ENCODE peak calls at places on chromosome 9, in six cellular contexts. R is GM12878, T is HepG2, O is WTC11, V is K562, C is GM23338. H is an unnamed sample.

GRCh38 chr9:32939576-32939975 is 61.9 kb downstream of the APTX start:
- DNase-seq in R (no peak), T (no peak), O (no peak), V (no peak), C (no peak), H (no peak)

GRCh38 chr9:2477755-2478154 is 143.8 kb upstream of the VLDLR start:
- DNase-seq in R (no peak), T (peak), O (no peak), V (no peak), C (no peak), H (no peak)

GRCh38 chr9:70765935-70766334 is 351.5 kb upstream of the KLF9 start:
- DNase-seq in R (no peak), T (no peak), O (no peak), V (no peak), C (no peak), H (no peak)

GRCh38 chr9:126534431-126535186 is 79.1 kb upstream of the LMX1B start:
- DNase-seq in R (no peak), T (no peak), O (peak), V (no peak), C (peak), H (no peak)

GRCh38 chr9:38079410-38080105 is 10.5 kb upstream of the SHB start:
- DNase-seq in R (no peak), T (no peak), O (no peak), V (no peak), C (no peak), H (no peak)

GRCh38 chr9:20684865-20685696 is 1.0 kb downstream of the FOCAD start:
- DNase-seq in R (no peak), T (no peak), O (no peak), V (no peak), C (no peak), H (no peak)

GRCh38 chr9:18368206-18368605 is 105.7 kb upstream of the ADAMTSL1 start:
- DNase-seq in R (no peak), T (no peak), O (no peak), V (no peak), C (no peak), H (no peak)

GRCh38 chr9:121348321-121348720 is 21.7 kb downstream of the STOM start:
- DNase-seq in R (no peak), T (no peak), O (no peak), V (no peak), C (no peak), H (no peak)

GRCh38 chr9:4298255-4299005 is 1.4 kb downstream of the GLIS3 start:
- DNase-seq in R (no peak), T (no peak), O (no peak), V (no peak), C (peak), H (peak)

GRCh38 chr9:12933957-12934356 is 159.1 kb downstream of the LURAP1L start:
- DNase-seq in R (no peak), T (no peak), O (no peak), V (no peak), C (peak), H (peak)

GRCh38 chr9:132631280-132631679 is 38.5 kb downstream of the DDX31 start:
- DNase-seq in R (no peak), T (no peak), O (no peak), V (no peak), C (no peak), H (no peak)

GRCh38 chr9:98654247-98654646 is 54.5 kb downstream of the GABBR2 start:
- DNase-seq in R (no peak), T (no peak), O (no peak), V (no peak), C (no peak), H (no peak)

GRCh38 chr9:137113385-137114159 is 961 bp downstream of the DPP7 start:
- DNase-seq in R (no peak), T (no peak), O (no peak), V (peak), C (peak), H (no peak)

GRCh38 chr9:93658184-93658925 is 82.0 kb downstream of the PHF2 start:
- DNase-seq in R (no peak), T (no peak), O (peak), V (no peak), C (no peak), H (no peak)

GRCh38 chr9:94135222-94135621 is 51.0 kb downstream of the PTPDC1 start:
- DNase-seq in R (no peak), T (no peak), O (no peak), V (no peak), C (no peak), H (no peak)

GRCh38 chr9:136339173-136339957 is 12.0 kb downstream of the GPSM1 start:
- DNase-seq in R (no peak), T (peak), O (peak), V (peak), C (peak), H (no peak)

GRCh38 chr9:16121168-16121567 is 568.3 kb downstream of the CCDC171 start:
- DNase-seq in R (no peak), T (no peak), O (no peak), V (no peak), C (no peak), H (no peak)

GRCh38 chr9:121026768-121027167 is 23.3 kb downstream of the C5 start:
- DNase-seq in R (no peak), T (peak), O (no peak), V (no peak), C (no peak), H (no peak)

GRCh38 chr9:124068248-124068647 is 56.7 kb downstream of the LHX2 start:
- DNase-seq in R (no peak), T (no peak), O (no peak), V (no peak), C (no peak), H (no peak)

GRCh38 chr9:133127340-133127981 is 6.4 kb upstream of the RALGDS start:
- DNase-seq in R (no peak), T (no peak), O (no peak), V (no peak), C (no peak), H (no peak)

GRCh38 chr9:72315089-72315509 is 49.9 kb downstream of the ZFAND5 start:
- DNase-seq in R (no peak), T (no peak), O (no peak), V (no peak), C (no peak), H (no peak)

GRCh38 chr9:74120061-74120460 is 377.1 kb upstream of the RORB start:
- DNase-seq in R (no peak), T (no peak), O (no peak), V (no peak), C (no peak), H (no peak)

GRCh38 chr9:68704804-68705635 is at the start of gene PIP5K1B:
- DNase-seq in R (no peak), T (peak), O (peak), V (peak), C (peak), H (peak)

GRCh38 chr9:37987467-37987981 is 81.5 kb downstream of the SHB start:
- DNase-seq in R (no peak), T (no peak), O (no peak), V (no peak), C (no peak), H (no peak)

GRCh38 chr9:94586814-94587213 is 6.8 kb downstream of the FBP2 start:
- DNase-seq in R (no peak), T (no peak), O (no peak), V (no peak), C (no peak), H (no peak)

GRCh38 chr9:126879288-126879687 is 18.8 kb downstream of the ZBTB34 start:
- DNase-seq in R (no peak), T (no peak), O (no peak), V (no peak), C (no peak), H (no peak)

GRCh38 chr9:126723807-126724172 is 81.0 kb upstream of the ZBTB43 start:
- DNase-seq in R (no peak), T (no peak), O (peak), V (no peak), C (peak), H (no peak)

GRCh38 chr9:4680178-4680535 is 788 bp downstream of the CDC37L1 start:
- DNase-seq in R (no peak), T (no peak), O (no peak), V (no peak), C (no peak), H (no peak)

GRCh38 chr9:87973791-87974292 is 491 bp downstream of the CDK20 start:
- DNase-seq in R (no peak), T (no peak), O (no peak), V (no peak), C (peak), H (peak)

GRCh38 chr9:124859803-124860581 is 1.8 kb downstream of the RPL35 start:
- DNase-seq in R (no peak), T (no peak), O (no peak), V (no peak), C (no peak), H (no peak)

GRCh38 chr9:82252116-82252515 is 263.5 kb downstream of the SPATA31D1 start:
- DNase-seq in R (no peak), T (no peak), O (no peak), V (no peak), C (no peak), H (no peak)

GRCh38 chr9:91898451-91899433 is 51.3 kb downstream of the ROR2 start:
- DNase-seq in R (no peak), T (peak), O (peak), V (peak), C (peak), H (no peak)

GRCh38 chr9:121778252-121779225 is 127.1 kb downstream of the DAB2IP start:
- DNase-seq in R (no peak), T (no peak), O (no peak), V (no peak), C (no peak), H (no peak)

DNA sequence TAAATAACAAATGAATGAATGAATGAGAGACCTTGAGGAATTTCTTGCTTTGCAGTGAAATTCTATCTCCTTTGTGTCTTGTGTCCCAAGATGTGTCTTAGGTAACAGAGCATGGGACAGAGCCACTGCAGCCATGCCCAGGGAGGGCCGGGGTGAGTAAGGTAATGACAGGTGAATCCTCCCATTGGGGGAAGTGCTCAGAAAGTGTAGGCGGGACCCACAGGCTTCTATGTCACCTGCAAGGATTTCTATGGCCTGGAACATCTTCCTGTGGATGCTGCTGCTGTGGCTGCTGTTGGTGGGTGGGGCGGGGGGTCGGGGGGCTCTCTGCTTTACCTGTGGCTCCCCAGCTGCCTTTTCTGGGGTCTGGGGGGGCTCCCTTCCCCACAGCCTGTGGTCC is 133.6 kb upstream of the IER5L start:
- DNase-seq in R (no peak), T (no peak), O (no peak), V (no peak), C (no peak), H (no peak)
- TF ChIP-seq CREB1 in R (no peak), T (no peak), O (no peak), V (no peak), C (no peak), H (no peak)

GRCh38 chr9:113219972-113220371 is 1.1 kb downstream of the FKBP15 start:
- DNase-seq in R (peak), T (no peak), O (no peak), V (no peak), C (no peak), H (no peak)
- TF ChIP-seq CREB1 in R (no peak), T (no peak), O (no peak), V (no peak), C (no peak), H (no peak)

DNA sequence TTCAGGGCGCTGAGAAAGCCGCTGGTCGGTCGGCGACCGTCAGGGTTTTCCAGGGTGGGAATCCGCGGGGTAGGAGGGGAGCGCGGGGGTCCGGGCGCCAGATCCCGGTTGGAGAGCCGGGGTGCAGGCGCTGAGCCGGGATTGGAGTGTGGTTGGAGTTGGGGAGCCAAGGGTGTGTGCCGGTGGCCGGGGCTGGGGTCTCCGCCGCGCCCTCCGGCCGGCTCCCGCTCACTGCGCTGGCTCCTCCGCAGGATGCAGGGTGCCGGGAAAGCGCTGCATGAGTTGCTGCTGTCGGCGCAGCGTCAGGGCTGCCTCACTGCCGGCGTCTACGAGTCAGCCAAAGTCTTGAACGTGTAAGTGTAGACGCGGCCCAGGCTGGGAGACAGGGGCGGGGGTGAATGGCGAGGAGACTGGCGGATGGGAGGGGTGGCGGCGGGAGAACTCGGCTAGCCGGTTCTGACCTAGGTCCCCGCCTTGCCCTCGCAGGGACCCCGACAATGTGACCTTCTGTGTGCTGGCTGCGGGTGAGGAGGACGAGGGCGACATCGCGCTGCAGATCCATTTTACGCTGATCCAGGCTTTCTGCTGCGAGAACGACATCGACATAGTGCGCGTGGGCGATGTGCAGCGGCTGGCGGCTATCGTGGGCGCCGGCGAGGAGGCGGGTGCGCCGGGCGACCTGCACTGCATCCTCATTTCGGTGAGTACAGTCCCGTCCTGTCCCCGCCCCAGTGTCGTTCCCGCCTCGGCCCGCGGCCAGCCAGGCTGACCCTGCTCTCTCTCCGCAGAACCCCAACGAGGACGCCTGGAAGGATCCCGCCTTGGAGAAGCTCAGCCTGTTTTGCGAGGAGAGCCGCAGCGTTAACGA is 603 bp downstream of the GADD45G start:
- DNase-seq in R (no peak), T (no peak), O (peak), V (peak), C (peak), H (no peak)
- TF ChIP-seq CREB1 in R (no peak), T (no peak), O (no peak), V (no peak), C (no peak), H (no peak)

GRCh38 chr9:128635266-128636023 is 21.2 kb downstream of the DYNC2I2 start:
- DNase-seq in R (no peak), T (peak), O (peak), V (peak), C (peak), H (peak)
- TF ChIP-seq CREB1 in R (no peak), T (no peak), O (no peak), V (no peak), C (no peak), H (no peak)

GRCh38 chr9:135010921-135011320 is 76.5 kb upstream of the OLFM1 start:
- DNase-seq in R (no peak), T (no peak), O (no peak), V (no peak), C (no peak), H (no peak)
- TF ChIP-seq CREB1 in R (no peak), T (no peak), O (no peak), V (no peak), C (no peak), H (no peak)

DNA sequence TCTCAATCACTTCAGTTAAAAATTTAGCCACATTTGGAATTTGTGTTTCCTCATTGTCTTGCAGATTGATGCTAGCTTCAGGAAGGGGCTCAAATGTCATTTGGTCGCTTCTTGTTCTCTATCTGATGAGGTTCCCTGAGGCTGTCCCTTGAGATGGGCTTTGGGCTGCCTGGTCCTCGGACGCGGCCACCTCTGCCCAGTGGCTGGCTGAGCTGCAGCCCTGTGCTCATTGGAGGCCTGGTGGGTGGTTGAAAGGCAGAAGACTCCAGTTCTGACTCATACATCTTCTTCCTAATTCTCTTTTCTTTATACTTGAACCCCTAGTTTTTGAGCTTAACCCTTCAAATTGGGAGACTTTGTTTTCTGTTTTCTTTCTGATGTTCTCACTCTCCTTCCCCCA is 78.8 kb upstream of the NTRK2 start:
- DNase-seq in R (no peak), T (no peak), O (no peak), V (no peak), C (no peak), H (no peak)
- TF ChIP-seq CREB1 in R (no peak), T (no peak), O (no peak), V (no peak), C (no peak), H (no peak)

GRCh38 chr9:77826621-77827020 is 178.5 kb upstream of the GNA14 start:
- DNase-seq in R (no peak), T (no peak), O (no peak), V (no peak), C (no peak), H (no peak)

GRCh38 chr9:77830618-77831285 is 182.6 kb upstream of the GNA14 start:
- DNase-seq in R (no peak), T (no peak), O (no peak), V (no peak), C (no peak), H (no peak)

GRCh38 chr9:77827104-77827784 is 179.1 kb upstream of the GNA14 start:
- DNase-seq in R (peak), T (peak), O (no peak), V (peak), C (no peak), H (no peak)

GRCh38 chr9:77832647-77833046 is 184.5 kb upstream of the GNA14 start:
- DNase-seq in R (no peak), T (no peak), O (no peak), V (no peak), C (no peak), H (no peak)

DNA sequence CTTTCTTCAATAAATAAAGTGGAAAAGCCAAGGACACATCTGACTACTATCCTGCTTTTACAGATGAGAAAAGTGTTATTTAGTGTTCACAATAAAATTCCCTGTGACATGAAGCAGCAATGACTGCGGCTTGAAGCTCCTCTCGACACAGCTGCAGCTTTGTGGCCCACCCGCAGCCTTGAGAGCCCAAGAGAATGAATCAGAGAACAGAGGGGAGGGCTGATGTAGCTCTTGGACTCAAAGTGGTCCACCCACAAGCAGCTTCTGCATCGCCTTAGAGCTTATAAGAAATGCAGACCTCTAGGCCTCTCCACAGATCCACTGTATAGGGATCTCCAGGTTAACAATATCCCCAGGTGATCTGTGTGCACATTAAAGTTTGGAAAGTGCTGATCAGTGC is 181.3 kb upstream of the GNA14 start:
- DNase-seq in R (no peak), T (no peak), O (no peak), V (no peak), C (no peak), H (no peak)
- TF ChIP-seq CREB1 in R (no peak), T (no peak), O (no peak), V (no peak), C (no peak), H (no peak)